ENCODE peak calls at places on chromosome 18, in four cellular contexts. X is DMS79 treated with DMSO at 0.1 percent for 48 hours, L is head of caudate nucleus, S is kidney tubule cell. W is an unnamed sample.

GRCh38 chr18:49795612-49796552 is 17.5 kb downstream of the ACAA2 start:
- DNase-seq in X (no peak), S (peak), L (no peak), W (no peak)

GRCh38 chr18:73742959-73743358 is 404.7 kb downstream of the FBXO15 start:
- DNase-seq in L (no peak), X (no peak), S (no peak), W (no peak)

GRCh38 chr18:55781481-55781957 is 193.5 kb upstream of the TCF4 start:
- DNase-seq in X (peak), L (peak), S (peak), W (peak)

GRCh38 chr18:49656098-49656591 is 94.3 kb downstream of the LIPG start:
- DNase-seq in S (peak), X (peak), L (no peak), W (peak)

GRCh38 chr18:76346490-76347130 is 148.4 kb downstream of the ZNF516 start:
- DNase-seq in L (no peak), S (no peak), X (no peak), W (no peak)

GRCh38 chr18:36337679-36338419 is 40.3 kb downstream of the FHOD3 start:
- DNase-seq in S (peak), L (no peak), X (no peak), W (no peak)

GRCh38 chr18:6044773-6045172 is 149.5 kb upstream of the TMEM200C start:
- DNase-seq in L (no peak), X (no peak), S (no peak), W (no peak)

GRCh38 chr18:25533088-25533676 is 181.2 kb upstream of the ZNF521 start:
- DNase-seq in S (no peak), X (peak), L (no peak), W (no peak)

GRCh38 chr18:6406075-6406909 is 8.4 kb downstream of the L3MBTL4 start:
- DNase-seq in L (no peak), X (no peak), S (peak), W (no peak)

GRCh38 chr18:37778417-37779165 is 213.0 kb upstream of the CELF4 start:
- DNase-seq in L (peak), X (no peak), S (peak), W (peak)

GRCh38 chr18:55264108-55264507 is 304.8 kb upstream of the CCDC68 start:
- DNase-seq in S (peak), X (peak), L (no peak), W (peak)

GRCh38 chr18:58416704-58417683 is 211.9 kb downstream of the ALPK2 start:
- DNase-seq in L (no peak), S (peak), X (no peak), W (peak)

GRCh38 chr18:3305933-3306332 is 44.0 kb downstream of the MYL12B start:
- DNase-seq in S (no peak), X (no peak), L (peak), W (no peak)

GRCh38 chr18:4107049-4107459 is 348.1 kb downstream of the DLGAP1 start:
- DNase-seq in S (no peak), X (no peak), L (no peak), W (no peak)

GRCh38 chr18:28995319-28995718 is 818.4 kb upstream of the CDH2 start:
- DNase-seq in X (no peak), L (no peak), S (no peak), W (no peak)

GRCh38 chr18:67710639-67711038 is 194.1 kb upstream of the DSEL start:
- DNase-seq in S (peak), X (no peak), L (no peak), W (no peak)

GRCh38 chr18:79569720-79570119 is 109.9 kb upstream of the CTDP1 start:
- DNase-seq in L (no peak), S (no peak), X (peak), W (no peak)

GRCh38 chr18:55237665-55238064 is 278.4 kb upstream of the CCDC68 start:
- DNase-seq in S (no peak), X (no peak), L (no peak), W (no peak)

GRCh38 chr18:44552706-44553105 is 128.0 kb upstream of the SETBP1 start:
- DNase-seq in S (no peak), L (no peak), X (no peak), W (no peak)

GRCh38 chr18:57333941-57334340 is 18.4 kb upstream of the ST8SIA3 start:
- DNase-seq in S (no peak), L (no peak), X (no peak), W (no peak)

GRCh38 chr18:63207154-63207790 is 112.3 kb downstream of the BCL2 start:
- DNase-seq in X (peak), S (no peak), L (no peak), W (no peak)

GRCh38 chr18:54240629-54241107 is 16.2 kb upstream of the MBD2 start:
- DNase-seq in X (no peak), L (no peak), S (no peak), W (peak)

GRCh38 chr18:67072789-67073188 is 443.7 kb downstream of the DSEL start:
- DNase-seq in L (no peak), S (peak), X (no peak), W (no peak)

GRCh38 chr18:54717673-54718435 is 110.4 kb upstream of the RAB27B start:
- DNase-seq in L (peak), X (peak), S (peak), W (peak)

GRCh38 chr18:58862851-58863538 is 1.7 kb upstream of the ZNF532 start:
- DNase-seq in L (no peak), S (peak), X (no peak), W (peak)

GRCh38 chr18:62366992-62367391 is 41.9 kb downstream of the TNFRSF11A start:
- DNase-seq in X (no peak), S (no peak), L (no peak), W (no peak)

GRCh38 chr18:76558881-76559667 is 64.0 kb upstream of the ZNF516 start:
- DNase-seq in S (peak), L (no peak), X (no peak), W (peak)

GRCh38 chr18:74541703-74542555 is 7.6 kb downstream of the CNDP1 start:
- DNase-seq in X (no peak), L (peak), S (peak), W (peak)